ENCODE peak calls at places on chromosomes 4 and X, in seven cellular contexts. Y is IMR-90; O is suprapubic skin; V is colonic mucosa; F is spleen; Q is PC-3; L is CD8-positive, alpha-beta memory T cell. Z is an unnamed sample.

GRCh38 chrX:12901486-12901885 is 4.9 kb upstream of the TLR8 start:
- DNase-seq in Y (peak; percentile 39), O (peak; percentile 70), V (peak; percentile 77), F (peak; percentile 87), Q (peak; percentile 79), L (peak; percentile 41), Z (peak; percentile 24)

GRCh38 chrX:131840799-131841495 is 182.2 kb upstream of the STK26 start:
- DNase-seq in Y (no peak), O (no peak), V (no peak), F (no peak), Q (no peak), L (no peak), Z (no peak)

GRCh38 chr4:139676365-139676764 is 10.7 kb downstream of the MGST2 start:
- DNase-seq in Y (no peak), O (no peak), V (no peak), F (no peak), Q (no peak), L (no peak), Z (no peak)

GRCh38 chr4:172785623-172786022 is 383.0 kb upstream of the GALNT7 start:
- DNase-seq in Y (peak; percentile 7), O (no peak), V (no peak), F (no peak), Q (peak; percentile 28), L (no peak), Z (no peak)

GRCh38 chrX:55336176-55336575 is 71.5 kb upstream of the PAGE3 start:
- DNase-seq in Y (no peak), O (no peak), V (no peak), F (no peak), Q (no peak), L (no peak), Z (no peak)

GRCh38 chr4:55754754-55755350 is 64.7 kb upstream of the EXOC1L start:
- DNase-seq in Y (peak; percentile 58), O (no peak), V (no peak), F (no peak), Q (peak; percentile 80), L (no peak), Z (no peak)

GRCh38 chr4:17670423-17670822 is 56.0 kb downstream of the MED28 start:
- DNase-seq in Y (no peak), O (no peak), V (no peak), F (no peak), Q (no peak), L (no peak), Z (no peak)

GRCh38 chrX:113009837-113010236 is 169.2 kb upstream of the AMOT start:
- DNase-seq in Y (no peak), O (no peak), V (no peak), F (no peak), Q (no peak), L (no peak), Z (no peak)

GRCh38 chrX:144683247-144683646 is 564.1 kb upstream of the SPANXN1 start:
- DNase-seq in Y (no peak), O (no peak), V (no peak), F (no peak), Q (no peak), L (no peak), Z (no peak)
- H3K9me3 ChIP-seq in Y (peaks cover 3% of the 10 kb centered on the region), O (no peaks in the 10 kb centered on the region), V (no peaks in the 10 kb centered on the region), F (no peaks in the 10 kb centered on the region), Q (no peaks in the 10 kb centered on the region), L (no peaks in the 10 kb centered on the region), Z (no peaks in the 10 kb centered on the region)

GRCh38 chrX:57270980-57271379 is 15.5 kb upstream of the FAAH2 start:
- DNase-seq in Y (no peak), O (no peak), V (no peak), F (no peak), Q (peak; percentile 57), L (no peak), Z (no peak)
- H3K9me3 ChIP-seq in Y (peaks cover 10% of the 10 kb centered on the region), O (no peaks in the 10 kb centered on the region), V (no peaks in the 10 kb centered on the region), F (peaks cover 24% of the 10 kb centered on the region), Q (no peaks in the 10 kb centered on the region), L (no peaks in the 10 kb centered on the region), Z (no peaks in the 10 kb centered on the region)

DNA sequence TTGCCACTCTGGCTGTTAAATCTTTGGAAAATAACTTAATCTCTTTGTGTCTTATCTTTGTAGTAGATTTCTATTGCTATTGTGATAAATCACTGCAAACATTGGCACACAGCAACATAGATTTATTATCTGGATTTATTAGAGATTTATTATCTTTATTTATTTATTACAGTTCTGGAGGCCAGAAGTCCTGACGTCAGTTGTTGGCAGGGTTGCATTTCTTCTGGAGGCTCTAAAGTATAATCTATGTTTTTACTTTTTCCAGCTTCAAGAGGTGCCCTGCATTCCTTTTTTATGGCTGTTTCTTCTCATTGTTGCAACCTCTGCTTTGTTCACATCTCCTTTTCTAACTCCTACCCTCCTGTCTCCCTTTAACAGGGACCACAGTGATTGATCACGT is 542.8 kb downstream of the GRXCR1 start:
- DNase-seq in Y (no peak), O (no peak), V (no peak), F (no peak), Q (no peak), L (no peak), Z (no peak)
- H3K9me3 ChIP-seq in Y (no peaks in the 10 kb centered on the region), O (no peaks in the 10 kb centered on the region), V (no peaks in the 10 kb centered on the region), F (peaks cover 35% of the 10 kb centered on the region), Q (no peaks in the 10 kb centered on the region), L (no peaks in the 10 kb centered on the region), Z (no peaks in the 10 kb centered on the region)

DNA sequence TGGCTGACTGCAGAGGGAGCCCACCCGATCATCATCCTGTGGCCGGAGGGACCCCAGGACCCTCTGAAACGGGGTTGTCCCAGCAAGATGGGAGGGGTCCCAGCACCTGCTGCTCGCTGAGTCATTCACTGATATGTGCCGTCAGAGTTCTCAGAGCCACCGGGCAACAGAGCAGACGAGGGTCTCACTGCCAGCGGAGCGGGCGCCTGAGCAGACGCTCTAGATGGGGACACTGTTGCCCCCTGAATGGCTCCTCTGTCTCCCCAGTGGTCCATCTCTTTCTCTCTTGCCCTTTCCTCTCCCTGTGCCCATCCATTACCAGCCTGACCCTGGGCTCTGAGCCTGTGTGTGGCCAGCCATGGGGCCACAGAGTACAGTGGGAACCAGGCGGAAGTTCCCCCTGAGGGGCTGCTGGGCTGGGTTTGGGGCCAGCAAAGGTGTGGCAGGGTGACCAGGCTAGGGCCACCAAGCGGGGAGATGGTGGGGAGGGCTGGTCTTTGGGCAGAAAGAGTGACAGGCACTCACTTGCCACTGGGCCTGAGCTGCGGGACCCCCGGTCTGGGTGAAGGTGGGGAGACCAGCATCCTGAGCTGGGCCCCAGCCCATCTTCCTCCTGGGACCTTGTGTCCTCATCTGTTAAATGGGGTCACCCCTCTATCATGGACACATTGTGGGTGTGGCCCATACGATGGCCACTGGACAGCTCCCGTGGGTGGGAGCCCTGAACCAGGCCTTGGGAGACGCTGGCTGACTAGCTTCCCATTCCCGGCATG is 90.9 kb downstream of the HMX1 start:
- DNase-seq in Y (no peak), O (no peak), V (no peak), F (no peak), Q (no peak), L (no peak), Z (no peak)
- H3K9me3 ChIP-seq in Y (peaks cover 5% of the 10 kb centered on the region), O (no peaks in the 10 kb centered on the region), V (no peaks in the 10 kb centered on the region), F (no peaks in the 10 kb centered on the region), Q (no peaks in the 10 kb centered on the region), L (no peaks in the 10 kb centered on the region), Z (no peaks in the 10 kb centered on the region)

DNA sequence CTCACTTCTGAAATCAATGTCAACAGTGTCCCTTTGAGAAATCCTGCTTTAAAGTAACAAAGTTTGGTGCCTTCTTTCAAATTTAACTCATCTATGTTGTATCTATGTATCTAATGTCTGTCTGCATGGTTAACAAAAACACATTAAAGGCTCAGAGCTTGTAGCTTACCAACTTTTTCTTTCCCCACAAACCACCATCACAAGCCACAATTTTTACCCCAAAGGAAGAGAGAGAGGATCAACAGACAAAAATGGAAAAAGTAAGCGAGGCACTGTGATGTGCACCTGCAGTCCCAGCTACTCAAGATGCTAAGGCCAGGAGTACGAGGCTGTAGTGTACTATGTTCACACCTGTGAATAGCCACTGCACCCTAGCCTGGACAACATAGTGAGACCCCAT is 17.2 kb downstream of the ATRX start:
- DNase-seq in Y (no peak), O (no peak), V (no peak), F (no peak), Q (no peak), L (no peak), Z (no peak)
- H3K9me3 ChIP-seq in Y (no peaks in the 10 kb centered on the region), O (no peaks in the 10 kb centered on the region), V (no peaks in the 10 kb centered on the region), F (no peaks in the 10 kb centered on the region), Q (no peaks in the 10 kb centered on the region), L (no peaks in the 10 kb centered on the region), Z (no peaks in the 10 kb centered on the region)

DNA sequence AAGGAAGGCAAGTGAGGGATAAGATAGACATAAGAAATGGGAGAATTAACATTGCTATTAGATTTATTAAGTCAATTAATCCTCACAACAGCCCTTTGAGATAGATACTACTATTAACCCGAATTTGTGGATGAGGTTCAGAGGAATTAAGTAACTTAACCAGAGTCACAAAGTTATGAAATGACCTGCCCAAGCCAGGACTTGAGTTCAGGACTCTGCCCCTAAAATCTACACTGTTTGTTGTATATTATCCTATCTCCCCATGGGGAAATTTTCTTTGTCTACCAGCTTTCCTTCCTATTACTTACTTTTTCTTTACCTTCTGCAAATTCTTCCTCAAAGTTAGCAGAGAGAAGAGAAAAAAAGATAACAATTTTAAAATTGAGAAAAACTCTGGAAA is 33.4 kb upstream of the UBQLN2 start:
- DNase-seq in Y (no peak), O (no peak), V (no peak), F (no peak), Q (no peak), L (no peak), Z (no peak)
- H3K9me3 ChIP-seq in Y (no peaks in the 10 kb centered on the region), O (no peaks in the 10 kb centered on the region), V (no peaks in the 10 kb centered on the region), F (no peaks in the 10 kb centered on the region), Q (no peaks in the 10 kb centered on the region), L (no peaks in the 10 kb centered on the region), Z (no peaks in the 10 kb centered on the region)

GRCh38 chrX:148337873-148338272 is 162.5 kb upstream of the AFF2 start:
- DNase-seq in Y (no peak), O (no peak), V (no peak), F (no peak), Q (no peak), L (no peak), Z (no peak)
- H3K9me3 ChIP-seq in Y (peaks cover 7% of the 10 kb centered on the region), O (no peaks in the 10 kb centered on the region), V (no peaks in the 10 kb centered on the region), F (no peaks in the 10 kb centered on the region), Q (no peaks in the 10 kb centered on the region), L (no peaks in the 10 kb centered on the region), Z (no peaks in the 10 kb centered on the region)

GRCh38 chr4:95867919-95868318 is 28.0 kb downstream of the PDHA2 start:
- DNase-seq in Y (no peak), O (no peak), V (no peak), F (no peak), Q (peak; percentile 26), L (no peak), Z (no peak)

GRCh38 chr4:95869961-95870500 is 30.1 kb downstream of the PDHA2 start:
- DNase-seq in Y (no peak), O (no peak), V (no peak), F (no peak), Q (no peak), L (no peak), Z (no peak)
- H3K9me3 ChIP-seq in Y (peaks cover 7% of the 10 kb centered on the region), O (peaks cover 12% of the 10 kb centered on the region), V (no peaks in the 10 kb centered on the region), F (peaks cover 34% of the 10 kb centered on the region), Q (peaks cover 5% of the 10 kb centered on the region), L (no peaks in the 10 kb centered on the region), Z (no peaks in the 10 kb centered on the region)

GRCh38 chrX:2417205-2417604 is 83.6 kb downstream of the DHRSX start:
- DNase-seq in Y (peak; percentile 7), O (no peak), V (no peak), F (no peak), Q (no peak), L (no peak), Z (no peak)
- H3K9me3 ChIP-seq in Y (no peaks in the 10 kb centered on the region), O (no peaks in the 10 kb centered on the region), V (no peaks in the 10 kb centered on the region), F (peaks cover 10% of the 10 kb centered on the region), Q (no peaks in the 10 kb centered on the region), L (no peaks in the 10 kb centered on the region), Z (no peaks in the 10 kb centered on the region)